ENCODE peak calls at places on chromosome 11, in seven cellular contexts. P is lower leg skin; R is endothelial cell; G is neural crest cell; T is glutamatergic neuron; I is lung; Q is activated CD8-positive, alpha-beta T cell treated with anti-CD3 and anti-CD28 coated beads for 36 hours. O is an unnamed sample.

GRCh38 chr11:29263971-29264682 is 752.7 kb downstream of the KCNA4 start:
- DNase-seq in Q (no peak), T (no peak), I (no peak), G (no peak), P (no peak), R (no peak), O (no peak)

GRCh38 chr11:96393753-96394348 is 4.0 kb downstream of the JRKL start:
- DNase-seq in I (no peak), G (no peak), Q (no peak), P (no peak), R (no peak), T (no peak), O (peak; percentile 40)

GRCh38 chr11:44852159-44852707 is 98.5 kb downstream of the TP53I11 start:
- DNase-seq in P (no peak), G (no peak), R (no peak), Q (no peak), I (no peak), T (no peak), O (no peak)

GRCh38 chr11:91851908-91852307 is 372.7 kb upstream of the FAT3 start:
- DNase-seq in P (no peak), Q (no peak), I (no peak), G (no peak), T (no peak), R (no peak), O (no peak)

GRCh38 chr11:34840736-34841386 is 75.3 kb downstream of the APIP start:
- DNase-seq in R (no peak), Q (peak; percentile 27), I (peak; percentile 37), G (no peak), P (no peak), T (no peak), O (peak; percentile 39)

GRCh38 chr11:1008001-1008400 is 28.5 kb downstream of the MUC6 start:
- DNase-seq in T (no peak), Q (no peak), R (no peak), I (no peak), G (no peak), P (no peak), O (no peak)

GRCh38 chr11:112972399-112973115 is 11.3 kb downstream of the NCAM1 start:
- DNase-seq in R (no peak), P (no peak), G (no peak), Q (no peak), T (no peak), I (no peak), O (no peak)

GRCh38 chr11:28529046-28529445 is 420.9 kb downstream of the METTL15 start:
- DNase-seq in G (no peak), Q (no peak), R (no peak), I (no peak), T (no peak), P (no peak), O (no peak)

GRCh38 chr11:45362636-45363035 is 76.5 kb upstream of the SYT13 start:
- DNase-seq in P (no peak), I (no peak), Q (no peak), R (no peak), T (no peak), G (no peak), O (no peak)

GRCh38 chr11:125304111-125304639 is 139.6 kb downstream of the PKNOX2 start:
- DNase-seq in T (no peak), G (no peak), I (no peak), R (no peak), Q (no peak), P (no peak), O (no peak)

GRCh38 chr11:27158763-27159679 is 118.4 kb downstream of the BBOX1 start:
- DNase-seq in T (peak; percentile 34), Q (peak; percentile 44), P (peak; percentile 45), I (no peak), R (peak; percentile 52), G (peak; percentile 38), O (peak; percentile 51)

GRCh38 chr11:78560826-78561484 is 13.7 kb downstream of the NARS2 start:
- DNase-seq in P (peak; percentile 25), Q (no peak), G (no peak), T (no peak), I (no peak), R (peak; percentile 28), O (no peak)

GRCh38 chr11:119361056-119361787 is 14.7 kb upstream of the MFRP start:
- DNase-seq in I (peak; percentile 69), P (no peak), R (no peak), T (no peak), Q (peak; percentile 56), G (no peak), O (peak; percentile 59)

GRCh38 chr11:98561877-98562395 is 458.8 kb upstream of the CNTN5 start:
- DNase-seq in I (no peak), R (no peak), T (no peak), Q (no peak), G (no peak), P (no peak), O (no peak)

GRCh38 chr11:33013706-33014105 is 2.0 kb upstream of the DEPDC7 start:
- DNase-seq in I (no peak), P (no peak), G (no peak), Q (no peak), R (no peak), T (no peak), O (no peak)

GRCh38 chr11:73141031-73141308 is 1.1 kb downstream of the FCHSD2 start:
- DNase-seq in P (no peak), Q (peak; percentile 59), G (no peak), T (no peak), R (no peak), I (peak; percentile 31), O (peak; percentile 39)

DNA sequence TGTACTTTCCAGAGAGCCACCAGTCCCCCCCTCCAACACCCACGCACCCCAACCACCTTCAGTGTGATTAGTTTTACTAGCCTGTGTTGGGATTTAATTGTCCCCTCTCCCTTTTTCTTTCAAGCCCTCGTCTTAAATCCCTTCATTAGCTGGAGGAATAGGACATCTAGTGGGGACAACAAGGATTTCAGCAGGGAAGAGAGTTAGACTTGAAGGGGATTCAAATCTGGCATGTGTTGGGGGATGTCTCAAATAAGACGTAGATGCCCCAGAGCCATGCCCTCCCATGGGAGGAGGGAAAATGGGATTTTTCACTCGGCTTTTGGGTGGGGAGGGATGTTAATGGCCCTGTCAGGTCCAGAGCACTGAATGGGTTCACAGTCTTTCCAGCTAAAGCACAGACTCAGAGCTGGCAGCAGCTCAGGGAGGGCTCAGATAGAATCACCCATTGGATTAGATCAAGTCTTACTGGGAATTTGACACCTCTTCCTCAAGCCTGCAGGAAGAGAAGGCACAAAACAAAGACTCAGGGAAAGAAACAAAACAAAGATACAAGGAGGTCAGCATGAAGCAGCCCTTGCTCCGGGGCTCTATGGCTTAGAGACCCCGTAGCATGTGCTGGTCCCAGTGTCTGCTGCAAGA is 10.7 kb downstream of the INS start:
- DNase-seq in G (no peak), R (peak; percentile 43), T (no peak), P (no peak), I (no peak), Q (no peak), O (no peak)
- TF ChIP-seq CTCF in G (peak; percentile 70), R (peak; percentile 74), T (peak; percentile 73), P (no peak), I (no peak), Q (peak; percentile 26), O (peak; percentile 38)

DNA sequence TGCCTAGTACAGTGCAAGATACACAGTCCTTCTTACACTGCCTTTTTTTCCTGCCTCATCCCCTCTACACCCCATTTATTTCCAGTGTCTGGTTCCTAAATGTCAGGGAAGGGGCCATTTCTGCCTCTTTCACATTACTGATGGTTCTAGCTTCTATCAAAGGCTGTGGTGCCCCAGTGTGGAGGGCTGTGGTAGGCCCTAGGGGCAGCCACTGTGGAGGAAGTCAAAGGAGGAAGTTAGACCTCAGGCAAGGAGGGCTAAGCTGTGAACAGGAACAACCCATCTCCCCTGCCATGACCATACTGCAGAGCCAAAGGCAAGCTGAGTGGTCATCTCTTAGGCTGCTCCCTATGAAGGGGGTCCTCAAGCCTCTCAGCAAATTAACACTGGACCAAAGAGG is 81.9 kb upstream of the CRTAM start:
- DNase-seq in P (peak; percentile 37), R (peak; percentile 14), Q (peak; percentile 79), G (no peak), T (no peak), I (no peak), O (peak; percentile 39)
- TF ChIP-seq CTCF in P (no peak), R (no peak), Q (peak; percentile 47), G (no peak), T (no peak), I (peak; percentile 12), O (peak; percentile 57)

GRCh38 chr11:116892374-116892773 is 55.0 kb upstream of the APOA1 start:
- DNase-seq in I (no peak), R (no peak), G (no peak), T (no peak), P (no peak), Q (no peak), O (no peak)

GRCh38 chr11:116893437-116893836 is 56.0 kb upstream of the APOA1 start:
- DNase-seq in T (no peak), P (no peak), R (no peak), G (no peak), I (no peak), Q (no peak), O (no peak)

GRCh38 chr11:116896211-116896610 is 58.8 kb upstream of the APOA1 start:
- DNase-seq in P (no peak), T (no peak), I (no peak), G (no peak), R (no peak), Q (no peak), O (no peak)

GRCh38 chr11:116893906-116894305 is 56.5 kb upstream of the APOA1 start:
- DNase-seq in G (no peak), P (no peak), I (no peak), T (no peak), Q (no peak), R (no peak), O (no peak)

DNA sequence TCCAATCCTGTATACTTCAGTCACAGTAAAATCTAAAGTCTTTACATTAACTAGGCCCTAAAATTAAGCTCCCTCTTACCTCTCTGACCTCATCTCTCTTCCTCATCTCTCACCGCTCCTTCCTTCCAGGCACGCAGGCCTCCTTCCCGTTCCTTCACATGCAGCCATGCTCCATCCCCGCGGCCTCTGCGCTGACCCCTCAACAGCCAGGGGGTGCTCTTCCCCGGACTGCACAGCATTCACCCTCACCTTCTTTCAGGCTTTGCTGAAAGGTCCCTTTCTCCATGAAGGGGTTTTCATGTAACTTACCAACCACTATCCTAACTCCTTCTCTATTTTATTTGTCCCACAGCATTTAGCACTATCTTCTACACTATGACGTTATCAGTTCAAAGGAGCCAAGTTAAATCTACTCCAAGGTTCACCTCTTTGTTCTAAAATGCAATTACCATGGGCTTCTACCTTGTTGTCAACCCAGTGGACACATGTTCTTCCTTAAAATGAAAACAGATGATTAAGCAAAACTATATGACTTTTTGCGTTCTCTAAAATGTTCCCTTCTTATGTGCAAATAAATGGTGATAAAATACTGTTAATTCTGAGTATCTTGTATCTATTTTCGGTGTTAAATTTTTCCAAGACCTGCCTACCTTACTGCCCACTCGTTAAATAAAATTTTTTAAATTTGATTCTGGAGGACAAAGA is 57.8 kb upstream of the APOA1 start:
- DNase-seq in G (peak; percentile 21), R (peak; percentile 67), T (peak; percentile 63), Q (peak; percentile 26), I (no peak), P (no peak), O (no peak)
- TF ChIP-seq CTCF in G (peak; percentile 45), R (peak; percentile 35), T (no peak), Q (peak; percentile 43), I (no peak), P (no peak), O (peak; percentile 51)

DNA sequence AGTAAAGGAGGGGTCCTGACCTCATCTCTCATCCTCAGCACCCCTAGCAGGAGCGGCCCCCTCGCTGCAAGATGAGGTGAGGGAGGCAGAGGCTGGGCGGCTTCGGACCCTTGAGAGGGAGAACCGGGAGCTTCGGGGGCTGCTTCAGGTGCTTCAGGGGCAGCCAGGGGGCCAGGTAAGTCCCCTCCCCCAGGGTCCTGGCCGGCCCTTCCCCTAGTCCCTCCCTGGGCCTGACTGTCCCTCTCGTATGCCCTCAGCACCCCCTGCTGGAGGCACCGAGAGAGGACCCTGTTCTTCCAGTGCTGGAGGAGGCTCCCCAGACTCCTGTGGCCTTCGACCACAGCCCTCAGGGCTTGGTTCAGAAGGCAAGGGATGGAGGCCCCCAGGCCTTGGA is 3.7 kb downstream of the CCDC88B start:
- DNase-seq in R (no peak), G (no peak), T (peak; percentile 76), I (no peak), P (no peak), Q (peak; percentile 35), O (peak; percentile 53)
- TF ChIP-seq CTCF in R (no peak), G (peak; percentile 42), T (peak; percentile 61), I (no peak), P (no peak), Q (peak; percentile 17), O (peak; percentile 42)